ENCODE peak calls at places on chromosomes 7 and 10, in seven cellular contexts. One of them, this sample, is unnamed.

GRCh38 chr10:28095791-28096367 is 97.0 kb upstream of the ODAD2 start:
- DNase-seq in T-helper 22 cell: no peak
- DNase-seq in activated naive CD8-positive, alpha-beta T cell treated with anti-CD3 and anti-CD28 coated beads, Interleukin-2, amount 50 U/mL, for 24 hours: no peak
- DNase-seq in heart right ventricle: no peak
- DNase-seq in skeletal muscle cell: no peak
- DNase-seq in EH: peak
- DNase-seq in stimulated activated naive CD8-positive, alpha-beta T cell treated with anti-CD3 and anti-CD28 coated beads, Interleukin-15, amount 100 ng/mL, for 72 hours: no peak
- DNase-seq in this sample: no peak

GRCh38 chr7:4633012-4633411 is 49.1 kb upstream of the FOXK1 start:
- DNase-seq in activated naive CD8-positive, alpha-beta T cell treated with anti-CD3 and anti-CD28 coated beads, Interleukin-2, amount 50 U/mL, for 24 hours: no peak
- DNase-seq in T-helper 22 cell: no peak
- DNase-seq in heart right ventricle: no peak
- DNase-seq in skeletal muscle cell: no peak
- DNase-seq in stimulated activated naive CD8-positive, alpha-beta T cell treated with anti-CD3 and anti-CD28 coated beads, Interleukin-15, amount 100 ng/mL, for 72 hours: no peak
- DNase-seq in EH: peak
- DNase-seq in this sample: no peak

GRCh38 chr10:110356628-110357245 is 52.0 kb upstream of the SMNDC1 start:
- DNase-seq in activated naive CD8-positive, alpha-beta T cell treated with anti-CD3 and anti-CD28 coated beads, Interleukin-2, amount 50 U/mL, for 24 hours: peak
- DNase-seq in skeletal muscle cell: peak
- DNase-seq in stimulated activated naive CD8-positive, alpha-beta T cell treated with anti-CD3 and anti-CD28 coated beads, Interleukin-15, amount 100 ng/mL, for 72 hours: peak
- DNase-seq in heart right ventricle: no peak
- DNase-seq in T-helper 22 cell: peak
- DNase-seq in EH: peak
- DNase-seq in this sample: no peak

GRCh38 chr7:140310337-140311002 is 87.9 kb downstream of the SLC37A3 start:
- DNase-seq in skeletal muscle cell: no peak
- DNase-seq in T-helper 22 cell: no peak
- DNase-seq in EH: peak
- DNase-seq in activated naive CD8-positive, alpha-beta T cell treated with anti-CD3 and anti-CD28 coated beads, Interleukin-2, amount 50 U/mL, for 24 hours: no peak
- DNase-seq in stimulated activated naive CD8-positive, alpha-beta T cell treated with anti-CD3 and anti-CD28 coated beads, Interleukin-15, amount 100 ng/mL, for 72 hours: no peak
- DNase-seq in heart right ventricle: no peak
- DNase-seq in this sample: no peak

GRCh38 chr7:12570148-12570528 is 382 bp upstream of the SCIN start:
- DNase-seq in activated naive CD8-positive, alpha-beta T cell treated with anti-CD3 and anti-CD28 coated beads, Interleukin-2, amount 50 U/mL, for 24 hours: no peak
- DNase-seq in T-helper 22 cell: no peak
- DNase-seq in EH: no peak
- DNase-seq in heart right ventricle: no peak
- DNase-seq in skeletal muscle cell: no peak
- DNase-seq in stimulated activated naive CD8-positive, alpha-beta T cell treated with anti-CD3 and anti-CD28 coated beads, Interleukin-15, amount 100 ng/mL, for 72 hours: no peak
- DNase-seq in this sample: no peak

GRCh38 chr10:119254355-119254754 is 47.0 kb downstream of the GRK5 start:
- DNase-seq in activated naive CD8-positive, alpha-beta T cell treated with anti-CD3 and anti-CD28 coated beads, Interleukin-2, amount 50 U/mL, for 24 hours: no peak
- DNase-seq in heart right ventricle: no peak
- DNase-seq in T-helper 22 cell: no peak
- DNase-seq in stimulated activated naive CD8-positive, alpha-beta T cell treated with anti-CD3 and anti-CD28 coated beads, Interleukin-15, amount 100 ng/mL, for 72 hours: no peak
- DNase-seq in EH: no peak
- DNase-seq in skeletal muscle cell: no peak
- DNase-seq in this sample: no peak

GRCh38 chr7:157605638-157606037 is 268.8 kb downstream of the DNAJB6 start:
- DNase-seq in T-helper 22 cell: no peak
- DNase-seq in activated naive CD8-positive, alpha-beta T cell treated with anti-CD3 and anti-CD28 coated beads, Interleukin-2, amount 50 U/mL, for 24 hours: no peak
- DNase-seq in EH: no peak
- DNase-seq in stimulated activated naive CD8-positive, alpha-beta T cell treated with anti-CD3 and anti-CD28 coated beads, Interleukin-15, amount 100 ng/mL, for 72 hours: no peak
- DNase-seq in heart right ventricle: no peak
- DNase-seq in skeletal muscle cell: no peak
- DNase-seq in this sample: no peak

GRCh38 chr10:121194696-121195523 is 343.7 kb downstream of the WDR11 start:
- DNase-seq in EH: no peak
- DNase-seq in T-helper 22 cell: no peak
- DNase-seq in stimulated activated naive CD8-positive, alpha-beta T cell treated with anti-CD3 and anti-CD28 coated beads, Interleukin-15, amount 100 ng/mL, for 72 hours: no peak
- DNase-seq in activated naive CD8-positive, alpha-beta T cell treated with anti-CD3 and anti-CD28 coated beads, Interleukin-2, amount 50 U/mL, for 24 hours: no peak
- DNase-seq in skeletal muscle cell: no peak
- DNase-seq in heart right ventricle: no peak
- DNase-seq in this sample: no peak

GRCh38 chr10:89369142-89370105 is 8.4 kb upstream of the IFIT1B start:
- DNase-seq in heart right ventricle: no peak
- DNase-seq in EH: peak
- DNase-seq in stimulated activated naive CD8-positive, alpha-beta T cell treated with anti-CD3 and anti-CD28 coated beads, Interleukin-15, amount 100 ng/mL, for 72 hours: no peak
- DNase-seq in T-helper 22 cell: no peak
- DNase-seq in activated naive CD8-positive, alpha-beta T cell treated with anti-CD3 and anti-CD28 coated beads, Interleukin-2, amount 50 U/mL, for 24 hours: no peak
- DNase-seq in skeletal muscle cell: no peak
- DNase-seq in this sample: no peak

GRCh38 chr7:41994746-41995110 is 242.3 kb downstream of the GLI3 start:
- DNase-seq in T-helper 22 cell: no peak
- DNase-seq in activated naive CD8-positive, alpha-beta T cell treated with anti-CD3 and anti-CD28 coated beads, Interleukin-2, amount 50 U/mL, for 24 hours: no peak
- DNase-seq in skeletal muscle cell: no peak
- DNase-seq in EH: peak
- DNase-seq in stimulated activated naive CD8-positive, alpha-beta T cell treated with anti-CD3 and anti-CD28 coated beads, Interleukin-15, amount 100 ng/mL, for 72 hours: no peak
- DNase-seq in heart right ventricle: no peak
- DNase-seq in this sample: no peak

GRCh38 chr7:21981524-21981923 is 35.8 kb upstream of the CDCA7L start:
- DNase-seq in T-helper 22 cell: no peak
- DNase-seq in skeletal muscle cell: no peak
- DNase-seq in stimulated activated naive CD8-positive, alpha-beta T cell treated with anti-CD3 and anti-CD28 coated beads, Interleukin-15, amount 100 ng/mL, for 72 hours: no peak
- DNase-seq in heart right ventricle: no peak
- DNase-seq in EH: no peak
- DNase-seq in activated naive CD8-positive, alpha-beta T cell treated with anti-CD3 and anti-CD28 coated beads, Interleukin-2, amount 50 U/mL, for 24 hours: no peak
- DNase-seq in this sample: no peak

GRCh38 chr10:46014215-46014614 is 16.2 kb downstream of the NCOA4 start:
- DNase-seq in activated naive CD8-positive, alpha-beta T cell treated with anti-CD3 and anti-CD28 coated beads, Interleukin-2, amount 50 U/mL, for 24 hours: no peak
- DNase-seq in stimulated activated naive CD8-positive, alpha-beta T cell treated with anti-CD3 and anti-CD28 coated beads, Interleukin-15, amount 100 ng/mL, for 72 hours: no peak
- DNase-seq in T-helper 22 cell: no peak
- DNase-seq in skeletal muscle cell: no peak
- DNase-seq in EH: no peak
- DNase-seq in heart right ventricle: no peak
- DNase-seq in this sample: no peak

GRCh38 chr10:10657139-10657760 is 360.4 kb upstream of the CELF2 start:
- DNase-seq in activated naive CD8-positive, alpha-beta T cell treated with anti-CD3 and anti-CD28 coated beads, Interleukin-2, amount 50 U/mL, for 24 hours: no peak
- DNase-seq in T-helper 22 cell: no peak
- DNase-seq in stimulated activated naive CD8-positive, alpha-beta T cell treated with anti-CD3 and anti-CD28 coated beads, Interleukin-15, amount 100 ng/mL, for 72 hours: no peak
- DNase-seq in skeletal muscle cell: no peak
- DNase-seq in EH: no peak
- DNase-seq in heart right ventricle: no peak
- DNase-seq in this sample: no peak

GRCh38 chr7:82729172-82730030 is 285.8 kb upstream of the CACNA2D1 start:
- DNase-seq in activated naive CD8-positive, alpha-beta T cell treated with anti-CD3 and anti-CD28 coated beads, Interleukin-2, amount 50 U/mL, for 24 hours: no peak
- DNase-seq in T-helper 22 cell: no peak
- DNase-seq in EH: peak
- DNase-seq in heart right ventricle: no peak
- DNase-seq in skeletal muscle cell: no peak
- DNase-seq in stimulated activated naive CD8-positive, alpha-beta T cell treated with anti-CD3 and anti-CD28 coated beads, Interleukin-15, amount 100 ng/mL, for 72 hours: no peak
- DNase-seq in this sample: no peak

GRCh38 chr10:792083-792791 is 102.8 kb upstream of the DIP2C start:
- DNase-seq in activated naive CD8-positive, alpha-beta T cell treated with anti-CD3 and anti-CD28 coated beads, Interleukin-2, amount 50 U/mL, for 24 hours: no peak
- DNase-seq in T-helper 22 cell: no peak
- DNase-seq in EH: no peak
- DNase-seq in heart right ventricle: no peak
- DNase-seq in skeletal muscle cell: no peak
- DNase-seq in stimulated activated naive CD8-positive, alpha-beta T cell treated with anti-CD3 and anti-CD28 coated beads, Interleukin-15, amount 100 ng/mL, for 72 hours: no peak
- DNase-seq in this sample: no peak

GRCh38 chr7:78307892-78308291 is 509.3 kb downstream of the PHTF2 start:
- DNase-seq in stimulated activated naive CD8-positive, alpha-beta T cell treated with anti-CD3 and anti-CD28 coated beads, Interleukin-15, amount 100 ng/mL, for 72 hours: no peak
- DNase-seq in activated naive CD8-positive, alpha-beta T cell treated with anti-CD3 and anti-CD28 coated beads, Interleukin-2, amount 50 U/mL, for 24 hours: no peak
- DNase-seq in heart right ventricle: no peak
- DNase-seq in skeletal muscle cell: no peak
- DNase-seq in EH: no peak
- DNase-seq in T-helper 22 cell: no peak
- DNase-seq in this sample: no peak

GRCh38 chr10:117667831-117668230 is 125.3 kb downstream of the EMX2 start:
- DNase-seq in stimulated activated naive CD8-positive, alpha-beta T cell treated with anti-CD3 and anti-CD28 coated beads, Interleukin-15, amount 100 ng/mL, for 72 hours: no peak
- DNase-seq in T-helper 22 cell: no peak
- DNase-seq in heart right ventricle: no peak
- DNase-seq in EH: no peak
- DNase-seq in activated naive CD8-positive, alpha-beta T cell treated with anti-CD3 and anti-CD28 coated beads, Interleukin-2, amount 50 U/mL, for 24 hours: no peak
- DNase-seq in skeletal muscle cell: no peak
- DNase-seq in this sample: no peak

This sample was measured in suprapubic skin.